ENCODE peak calls at places on chromosomes 13 and 19, in four cellular contexts. G is K562, Z is HepG2, K is SK-N-SH. B is an unnamed sample.

GRCh38 chr13:45744979-45745378 is 42.9 kb downstream of the CBY2 start:
- DNase-seq in G (no peak), K (no peak), Z (no peak), B (no peak)

GRCh38 chr19:47663911-47664771 is 49.1 kb upstream of the EHD2 start:
- DNase-seq in K (no peak), G (peak), Z (peak), B (no peak)

GRCh38 chr13:114341003-114341777 is 26.9 kb downstream of the CHAMP1 start:
- DNase-seq in K (no peak), Z (no peak), G (peak), B (no peak)

GRCh38 chr19:13155472-13156284 is 5.5 kb downstream of the IER2 start:
- DNase-seq in Z (peak), K (peak), G (peak), B (peak)

GRCh38 chr19:4977299-4978174 is 8.6 kb downstream of the KDM4B start:
- DNase-seq in Z (no peak), K (peak), G (no peak), B (no peak)

GRCh38 chr19:3538965-3539742 is at the start of gene TEKTIP1:
- DNase-seq in G (peak), Z (no peak), K (no peak), B (peak)

GRCh38 chr13:29721766-29722165 is 126.3 kb upstream of the SLC7A1 start:
- DNase-seq in Z (no peak), K (no peak), G (no peak), B (no peak)

GRCh38 chr19:29644179-29644578 is 21.1 kb upstream of the PLEKHF1 start:
- DNase-seq in G (no peak), K (no peak), Z (no peak), B (no peak)

GRCh38 chr13:94384217-94384905 is 95.1 kb downstream of the DCT start:
- DNase-seq in K (no peak), G (no peak), Z (no peak), B (no peak)

GRCh38 chr19:2273356-2274184 is 8.4 kb downstream of the PEAK3 start:
- DNase-seq in Z (peak), K (peak), G (peak), B (peak)

GRCh38 chr19:46659151-46660007 is 1.6 kb downstream of the DACT3 start:
- DNase-seq in G (peak), K (peak), Z (no peak), B (peak)

GRCh38 chr13:113029487-113030258 is 60.7 kb downstream of the MCF2L start:
- DNase-seq in G (peak), K (peak), Z (peak), B (peak)

GRCh38 chr19:38024991-38025716 is 118.1 kb downstream of the SIPA1L3 start:
- DNase-seq in K (no peak), G (peak), Z (no peak), B (peak)

GRCh38 chr13:45674908-45675307 is 27.2 kb upstream of the CBY2 start:
- DNase-seq in K (peak), G (no peak), Z (no peak), B (no peak)

GRCh38 chr19:6041991-6042421 is 64.1 kb upstream of the RANBP3 start:
- DNase-seq in G (no peak), Z (no peak), K (no peak), B (no peak)

GRCh38 chr13:39876258-39876657 is 220.8 kb downstream of the COG6 start:
- DNase-seq in K (no peak), G (no peak), Z (no peak), B (no peak)

GRCh38 chr19:16465239-16465638 is 6.5 kb downstream of the EPS15L1 start:
- DNase-seq in Z (no peak), K (no peak), G (no peak), B (no peak)

GRCh38 chr13:52926971-52927370 is 78.5 kb upstream of the PCDH8 start:
- DNase-seq in G (no peak), K (no peak), Z (no peak), B (no peak)

GRCh38 chr13:111270765-111271164 is 49.7 kb upstream of the TEX29 start:
- DNase-seq in Z (no peak), G (no peak), K (no peak), B (no peak)

GRCh38 chr13:97249093-97249787 is 27.1 kb downstream of the MBNL2 start:
- DNase-seq in K (no peak), Z (no peak), G (no peak), B (no peak)

GRCh38 chr19:42635233-42635539 is 40.5 kb upstream of the CEACAM8 start:
- DNase-seq in G (no peak), Z (no peak), K (no peak), B (no peak)

GRCh38 chr13:70747305-70747704 is 639.1 kb upstream of the KLHL1 start:
- DNase-seq in K (no peak), G (no peak), Z (no peak), B (no peak)

GRCh38 chr19:5048727-5049553 is 80.0 kb downstream of the KDM4B start:
- DNase-seq in K (peak), G (no peak), Z (no peak), B (no peak)

GRCh38 chr19:23287620-23288019 is 37.4 kb upstream of the ZNF724 start:
- DNase-seq in G (no peak), K (no peak), Z (no peak), B (no peak)

GRCh38 chr13:20404488-20405222 is 121.0 kb downstream of the CRYL1 start:
- DNase-seq in G (no peak), K (no peak), Z (no peak), B (no peak)

GRCh38 chr19:43534811-43535761 is 2.1 kb downstream of the ZNF575 start:
- DNase-seq in Z (peak), K (peak), G (peak), B (peak)

GRCh38 chr13:110590577-110590976 is 24.8 kb upstream of the NAXD start:
- DNase-seq in Z (no peak), G (no peak), K (no peak), B (no peak)

GRCh38 chr13:113091211-113091771 is 14.3 kb upstream of the F7 start:
- DNase-seq in Z (no peak), G (no peak), K (no peak), B (no peak)

GRCh38 chr19:55538132-55538531 is 1.2 kb upstream of the SBK2 start:
- DNase-seq in K (no peak), G (no peak), Z (no peak), B (no peak)

GRCh38 chr19:16518483-16519229 is 22.5 kb downstream of the C19orf44 start:
- DNase-seq in G (no peak), K (peak), Z (no peak), B (no peak)

DNA sequence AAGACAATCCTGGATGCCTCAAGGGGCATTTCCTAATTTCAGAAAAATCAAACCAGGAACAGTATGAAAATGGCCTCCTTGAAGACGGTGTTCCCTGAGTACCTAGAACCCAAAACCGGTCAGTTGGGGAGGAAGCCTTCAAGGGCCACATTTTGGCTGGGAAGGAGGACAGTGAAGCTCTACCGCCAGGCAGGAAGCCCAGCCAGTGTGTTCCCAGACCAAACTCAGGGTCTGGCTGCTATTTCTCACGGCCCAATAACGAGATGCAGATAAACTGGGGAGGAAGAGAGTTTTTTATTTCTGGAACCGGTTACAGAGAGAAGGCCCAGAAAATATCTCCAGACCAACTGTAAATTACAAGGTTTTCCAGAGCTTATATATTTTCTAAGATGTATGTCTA is 24.3 kb upstream of the CEACAM21 start:
- DNase-seq in Z (no peak), G (no peak), K (no peak), B (no peak)
- TF ChIP-seq FOXJ3 in Z (no peak), G (no peak), K (no peak), B (no peak)

DNA sequence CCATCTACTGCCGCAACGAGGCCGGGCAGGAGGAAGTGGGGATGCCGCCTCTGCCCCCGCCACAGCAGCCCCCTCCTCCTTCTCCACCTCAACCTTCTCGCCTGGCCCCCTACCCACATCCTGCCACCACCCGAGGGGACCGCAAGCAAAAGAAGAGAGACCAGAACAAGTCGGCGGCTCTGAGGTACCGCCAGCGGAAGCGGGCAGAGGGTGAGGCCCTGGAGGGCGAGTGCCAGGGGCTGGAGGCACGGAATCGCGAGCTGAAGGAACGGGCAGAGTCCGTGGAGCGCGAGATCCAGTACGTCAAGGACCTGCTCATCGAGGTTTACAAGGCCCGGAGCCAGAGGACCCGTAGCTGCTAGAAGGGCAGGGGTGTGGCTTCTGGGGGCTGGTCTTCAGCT is 3.4 kb upstream of the NUP62 start:
- DNase-seq in G (no peak), Z (no peak), K (no peak), B (no peak)
- TF ChIP-seq FOXJ3 in G (no peak), Z (no peak), K (no peak), B (no peak)

GRCh38 chr13:61286148-61286745 is 129.4 kb downstream of the PCDH20 start:
- DNase-seq in Z (peak), K (peak), G (peak), B (peak)
- TF ChIP-seq FOXJ3 in Z (no peak), K (no peak), G (no peak), B (no peak)

DNA sequence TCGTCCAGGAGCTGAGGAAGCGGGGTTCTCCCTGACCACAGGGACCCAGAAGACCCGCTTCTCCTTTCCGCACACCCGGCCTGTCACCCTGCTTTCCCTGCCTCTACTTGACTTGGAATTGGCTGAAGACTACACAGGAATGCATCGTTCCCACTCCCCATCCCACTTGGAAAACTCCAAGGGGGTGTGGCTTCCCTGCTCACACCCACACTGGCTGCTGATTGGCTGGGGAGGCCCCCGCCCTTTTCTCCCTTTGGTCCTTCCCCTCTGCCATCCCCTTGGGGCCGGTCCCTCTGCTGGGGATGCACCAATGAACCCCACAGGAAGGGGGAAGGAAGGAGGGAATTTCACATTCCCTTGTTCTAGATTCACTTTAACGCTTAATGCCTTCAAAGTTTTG is 18.9 kb downstream of the VASP start:
- DNase-seq in G (peak), K (peak), Z (peak), B (peak)
- TF ChIP-seq FOXJ3 in G (no peak), K (no peak), Z (no peak), B (no peak)

GRCh38 chr19:1076951-1077350 is 10.0 kb downstream of the ARHGAP45 start:
- DNase-seq in K (no peak), G (no peak), Z (no peak), B (no peak)
- TF ChIP-seq FOXJ3 in K (no peak), G (no peak), Z (no peak), B (no peak)

DNA sequence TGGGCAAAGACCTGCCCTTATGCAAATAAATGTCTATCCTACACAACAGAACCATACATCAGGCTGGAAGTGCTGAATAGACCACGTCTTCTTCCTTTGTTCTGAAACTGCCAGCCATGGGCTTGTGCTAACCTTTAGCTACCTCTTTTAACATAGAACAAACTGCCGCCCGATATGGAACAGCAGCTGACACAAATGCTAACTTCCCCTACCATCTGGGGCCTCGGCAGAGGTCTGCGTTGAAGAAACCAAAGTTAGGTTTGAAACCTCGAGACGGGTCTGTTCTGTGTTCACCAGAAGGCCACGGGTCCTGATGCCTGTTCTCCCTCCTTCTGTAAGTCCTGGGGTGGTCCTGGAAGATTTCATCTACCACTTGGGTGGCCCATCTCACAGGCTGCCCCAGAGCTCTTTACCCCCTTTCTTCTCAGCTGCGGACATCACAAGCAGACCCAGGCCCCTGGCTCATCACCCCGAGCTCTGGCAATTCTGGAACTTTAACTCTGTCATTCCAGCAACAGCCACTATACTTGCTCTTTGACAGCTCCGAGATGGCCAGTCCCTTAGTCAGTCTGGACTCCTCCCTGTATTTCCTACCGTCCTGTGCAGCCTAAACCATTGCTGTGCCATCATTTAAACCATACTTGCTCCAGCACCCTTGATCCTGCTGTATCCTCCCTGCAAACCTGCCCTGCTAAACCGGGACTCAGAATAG is 146.7 kb downstream of the USP12 start:
- DNase-seq in G (no peak), Z (peak), K (no peak), B (no peak)
- TF ChIP-seq FOXJ3 in G (no peak), Z (no peak), K (no peak), B (no peak)

GRCh38 chr19:19385900-19386339 is 19.6 kb upstream of the GATAD2A start:
- DNase-seq in K (no peak), G (no peak), Z (no peak), B (peak)
- TF ChIP-seq FOXJ3 in K (no peak), G (no peak), Z (no peak), B (no peak)

GRCh38 chr19:19236173-19236572 is 24.4 kb downstream of the NCAN start:
- DNase-seq in K (no peak), Z (no peak), G (no peak), B (no peak)
- TF ChIP-seq FOXJ3 in K (no peak), Z (no peak), G (no peak), B (no peak)

GRCh38 chr19:54309811-54310210 is 3.2 kb downstream of the LILRA5 start:
- DNase-seq in K (no peak), Z (no peak), G (no peak), B (no peak)
- TF ChIP-seq FOXJ3 in K (no peak), Z (no peak), G (no peak), B (no peak)

GRCh38 chr13:57636811-57637210 is 5.3 kb downstream of the PCDH17 start:
- DNase-seq in G (no peak), Z (no peak), K (no peak), B (no peak)
- TF ChIP-seq FOXJ3 in G (no peak), Z (no peak), K (no peak), B (no peak)